ENCODE peak calls at places on chromosomes 5 and 9, in six cellular contexts. J, Y, E, P, O and V are unnamed samples.

GRCh38 chr9:87405677-87406544 is 91.8 kb upstream of the DAPK1 start:
- DNase-seq in J (no peak), Y (no peak), E (no peak), P (no peak), O (no peak), V (peak)

GRCh38 chr5:169637856-169638190 is 748 bp downstream of the DOCK2 start:
- DNase-seq in J (no peak), Y (peak), E (no peak), P (no peak), O (no peak), V (no peak)

GRCh38 chr5:11234501-11234911 is 473.5 kb upstream of the DAP start:
- DNase-seq in J (no peak), Y (peak), E (no peak), P (no peak), O (no peak), V (no peak)

GRCh38 chr9:19782005-19782404 is 6.8 kb downstream of the SLC24A2 start:
- DNase-seq in J (no peak), Y (no peak), E (no peak), P (no peak), O (peak), V (peak)

GRCh38 chr5:126365446-126366198 is 57.6 kb upstream of the GRAMD2B start:
- DNase-seq in J (no peak), Y (no peak), E (no peak), P (no peak), O (no peak), V (no peak)

GRCh38 chr9:95506692-95507455 is 9.9 kb downstream of the PTCH1 start:
- DNase-seq in J (peak), Y (peak), E (no peak), P (peak), O (peak), V (peak)

GRCh38 chr5:59039003-59039295 is 456.1 kb downstream of the RAB3C start:
- DNase-seq in J (no peak), Y (no peak), E (no peak), P (no peak), O (no peak), V (no peak)

GRCh38 chr5:143110591-143110990 is 292.9 kb downstream of the NR3C1 start:
- DNase-seq in J (no peak), Y (no peak), E (no peak), P (no peak), O (no peak), V (peak)

GRCh38 chr9:18978188-18978587 is 54.8 kb downstream of the SAXO1 start:
- DNase-seq in J (no peak), Y (no peak), E (no peak), P (no peak), O (no peak), V (no peak)

GRCh38 chr9:121640076-121640475 is 11.4 kb upstream of the DAB2IP start:
- DNase-seq in J (peak), Y (peak), E (no peak), P (no peak), O (peak), V (no peak)

GRCh38 chr5:148585988-148586387 is 68.3 kb downstream of the HTR4 start:
- DNase-seq in J (no peak), Y (no peak), E (no peak), P (no peak), O (no peak), V (no peak)

GRCh38 chr9:13557724-13558123 is 278.2 kb upstream of the MPDZ start:
- DNase-seq in J (no peak), Y (no peak), E (no peak), P (no peak), O (peak), V (peak)

GRCh38 chr9:16147726-16148125 is 594.9 kb downstream of the CCDC171 start:
- DNase-seq in J (no peak), Y (no peak), E (no peak), P (no peak), O (peak), V (no peak)

GRCh38 chr5:149135536-149136201 is 5.6 kb upstream of the ABLIM3 start:
- DNase-seq in J (no peak), Y (no peak), E (no peak), P (no peak), O (no peak), V (no peak)

GRCh38 chr9:118991366-118992285 is 377.6 kb downstream of the BRINP1 start:
- DNase-seq in J (no peak), Y (no peak), E (no peak), P (no peak), O (no peak), V (no peak)

GRCh38 chr5:75690669-75691068 is 26.6 kb downstream of the POC5 start:
- DNase-seq in J (no peak), Y (peak), E (no peak), P (no peak), O (no peak), V (no peak)

GRCh38 chr9:70113403-70114022 is 69.9 kb downstream of the MAMDC2 start:
- DNase-seq in J (peak), Y (peak), E (no peak), P (peak), O (peak), V (peak)

GRCh38 chr5:2879701-2880100 is 128.2 kb upstream of the IRX2 start:
- DNase-seq in J (no peak), Y (no peak), E (no peak), P (peak), O (no peak), V (no peak)

GRCh38 chr5:82745016-82745415 is 332.2 kb downstream of the TMEM167A start:
- DNase-seq in J (no peak), Y (no peak), E (no peak), P (no peak), O (no peak), V (no peak)

GRCh38 chr5:40381676-40382363 is 297.9 kb upstream of the PTGER4 start:
- DNase-seq in J (no peak), Y (no peak), E (no peak), P (no peak), O (no peak), V (no peak)

GRCh38 chr5:32450952-32451351 is 6.4 kb upstream of the ZFR start:
- DNase-seq in J (no peak), Y (no peak), E (no peak), P (no peak), O (no peak), V (no peak)

GRCh38 chr5:159657766-159658165 is 258.5 kb upstream of the ADRA1B start:
- DNase-seq in J (no peak), Y (no peak), E (no peak), P (peak), O (no peak), V (no peak)

GRCh38 chr5:1735320-1735970 is 64.2 kb downstream of the MRPL36 start:
- DNase-seq in J (peak), Y (peak), E (no peak), P (no peak), O (no peak), V (no peak)